ENCODE peak calls at places on chromosomes 2 and 18, in eight cellular contexts. One of them, this sample, is unnamed.

GRCh38 chr2:32591669-32592463 is 36.0 kb upstream of the TTC27 start:
- DNase-seq in upper lobe of right lung: no peak
- DNase-seq in GM06990: no peak
- DNase-seq in CD8-positive, alpha-beta T cell: no peak
- DNase-seq in pancreas: no peak
- DNase-seq in CD8-positive, alpha-beta memory T cell: no peak
- DNase-seq in CD4-positive, CD25-positive, alpha-beta regulatory T cell: peak; percentile 31
- DNase-seq in OCI-LY7: peak; percentile 40
- DNase-seq in this sample: no peak

GRCh38 chr2:14557111-14557510 is 75.4 kb upstream of the LRATD1 start:
- DNase-seq in upper lobe of right lung: no peak
- DNase-seq in GM06990: no peak
- DNase-seq in CD8-positive, alpha-beta T cell: no peak
- DNase-seq in pancreas: no peak
- DNase-seq in CD8-positive, alpha-beta memory T cell: no peak
- DNase-seq in CD4-positive, CD25-positive, alpha-beta regulatory T cell: no peak
- DNase-seq in OCI-LY7: no peak
- DNase-seq in this sample: no peak

GRCh38 chr2:144501118-144501517 is 18.8 kb downstream of the ZEB2 start:
- DNase-seq in upper lobe of right lung: no peak
- DNase-seq in GM06990: no peak
- DNase-seq in CD8-positive, alpha-beta T cell: no peak
- DNase-seq in pancreas: no peak
- DNase-seq in CD8-positive, alpha-beta memory T cell: no peak
- DNase-seq in CD4-positive, CD25-positive, alpha-beta regulatory T cell: no peak
- DNase-seq in OCI-LY7: no peak
- DNase-seq in this sample: no peak

GRCh38 chr2:46171441-46171953 is 125.7 kb upstream of the EPAS1 start:
- DNase-seq in upper lobe of right lung: no peak
- DNase-seq in GM06990: no peak
- DNase-seq in CD8-positive, alpha-beta T cell: no peak
- DNase-seq in pancreas: no peak
- DNase-seq in CD8-positive, alpha-beta memory T cell: no peak
- DNase-seq in CD4-positive, CD25-positive, alpha-beta regulatory T cell: no peak
- DNase-seq in OCI-LY7: no peak
- DNase-seq in this sample: no peak

GRCh38 chr18:36153203-36153602 is 23.5 kb downstream of the ELP2 start:
- DNase-seq in upper lobe of right lung: no peak
- DNase-seq in GM06990: no peak
- DNase-seq in CD8-positive, alpha-beta T cell: no peak
- DNase-seq in pancreas: no peak
- DNase-seq in CD8-positive, alpha-beta memory T cell: no peak
- DNase-seq in CD4-positive, CD25-positive, alpha-beta regulatory T cell: no peak
- DNase-seq in OCI-LY7: no peak
- DNase-seq in this sample: no peak

GRCh38 chr2:168962636-168963035 is 61.5 kb downstream of the G6PC2 start:
- DNase-seq in upper lobe of right lung: no peak
- DNase-seq in GM06990: no peak
- DNase-seq in CD8-positive, alpha-beta T cell: no peak
- DNase-seq in pancreas: no peak
- DNase-seq in CD8-positive, alpha-beta memory T cell: no peak
- DNase-seq in CD4-positive, CD25-positive, alpha-beta regulatory T cell: no peak
- DNase-seq in OCI-LY7: no peak
- DNase-seq in this sample: no peak

GRCh38 chr2:216626168-216626874 is 6.9 kb upstream of the IGFBP2 start:
- DNase-seq in upper lobe of right lung: no peak
- DNase-seq in GM06990: no peak
- DNase-seq in CD8-positive, alpha-beta T cell: no peak
- DNase-seq in pancreas: no peak
- DNase-seq in CD8-positive, alpha-beta memory T cell: no peak
- DNase-seq in CD4-positive, CD25-positive, alpha-beta regulatory T cell: no peak
- DNase-seq in OCI-LY7: no peak
- DNase-seq in this sample: no peak

GRCh38 chr2:117553448-117553847 is 261.0 kb upstream of the DDX18 start:
- DNase-seq in upper lobe of right lung: no peak
- DNase-seq in GM06990: no peak
- DNase-seq in CD8-positive, alpha-beta T cell: no peak
- DNase-seq in pancreas: no peak
- DNase-seq in CD8-positive, alpha-beta memory T cell: no peak
- DNase-seq in CD4-positive, CD25-positive, alpha-beta regulatory T cell: no peak
- DNase-seq in OCI-LY7: no peak
- DNase-seq in this sample: no peak

GRCh38 chr18:6629635-6630140 is 99.8 kb upstream of the ARHGAP28 start:
- DNase-seq in upper lobe of right lung: no peak
- DNase-seq in GM06990: no peak
- DNase-seq in CD8-positive, alpha-beta T cell: no peak
- DNase-seq in pancreas: no peak
- DNase-seq in CD8-positive, alpha-beta memory T cell: no peak
- DNase-seq in CD4-positive, CD25-positive, alpha-beta regulatory T cell: no peak
- DNase-seq in OCI-LY7: no peak
- DNase-seq in this sample: no peak

GRCh38 chr2:106552966-106553365 is 65.8 kb downstream of the CD8B2 start:
- DNase-seq in upper lobe of right lung: no peak
- DNase-seq in GM06990: no peak
- DNase-seq in CD8-positive, alpha-beta T cell: no peak
- DNase-seq in pancreas: no peak
- DNase-seq in CD8-positive, alpha-beta memory T cell: no peak
- DNase-seq in CD4-positive, CD25-positive, alpha-beta regulatory T cell: no peak
- DNase-seq in OCI-LY7: no peak
- DNase-seq in this sample: no peak

GRCh38 chr2:217622205-217622621 is 380.6 kb downstream of the TNS1 start:
- DNase-seq in upper lobe of right lung: no peak
- DNase-seq in GM06990: no peak
- DNase-seq in CD8-positive, alpha-beta T cell: no peak
- DNase-seq in pancreas: no peak
- DNase-seq in CD8-positive, alpha-beta memory T cell: no peak
- DNase-seq in CD4-positive, CD25-positive, alpha-beta regulatory T cell: no peak
- DNase-seq in OCI-LY7: no peak
- DNase-seq in this sample: no peak

GRCh38 chr2:66872056-66872821 is 437.3 kb downstream of the MEIS1 start:
- DNase-seq in upper lobe of right lung: no peak
- DNase-seq in GM06990: no peak
- DNase-seq in CD8-positive, alpha-beta T cell: no peak
- DNase-seq in pancreas: no peak
- DNase-seq in CD8-positive, alpha-beta memory T cell: no peak
- DNase-seq in CD4-positive, CD25-positive, alpha-beta regulatory T cell: no peak
- DNase-seq in OCI-LY7: no peak
- DNase-seq in this sample: no peak

GRCh38 chr18:76685402-76685801 is 137.0 kb upstream of the ZNF236 start:
- DNase-seq in upper lobe of right lung: no peak
- DNase-seq in GM06990: no peak
- DNase-seq in CD8-positive, alpha-beta T cell: no peak
- DNase-seq in pancreas: no peak
- DNase-seq in CD8-positive, alpha-beta memory T cell: no peak
- DNase-seq in CD4-positive, CD25-positive, alpha-beta regulatory T cell: no peak
- DNase-seq in OCI-LY7: no peak
- DNase-seq in this sample: no peak

GRCh38 chr2:233414777-233415570 is 60.7 kb downstream of the DGKD start:
- DNase-seq in upper lobe of right lung: no peak
- DNase-seq in GM06990: no peak
- DNase-seq in CD8-positive, alpha-beta T cell: peak; percentile 47
- DNase-seq in pancreas: no peak
- DNase-seq in CD8-positive, alpha-beta memory T cell: no peak
- DNase-seq in CD4-positive, CD25-positive, alpha-beta regulatory T cell: no peak
- DNase-seq in OCI-LY7: no peak
- DNase-seq in this sample: peak; percentile 66

GRCh38 chr2:238569415-238570195 is 142.9 kb downstream of the ASB1 start:
- DNase-seq in upper lobe of right lung: peak; percentile 93
- DNase-seq in GM06990: no peak
- DNase-seq in CD8-positive, alpha-beta T cell: no peak
- DNase-seq in pancreas: no peak
- DNase-seq in CD8-positive, alpha-beta memory T cell: no peak
- DNase-seq in CD4-positive, CD25-positive, alpha-beta regulatory T cell: no peak
- DNase-seq in OCI-LY7: no peak
- DNase-seq in this sample: peak; percentile 84

GRCh38 chr2:190215620-190216019 is 104.0 kb downstream of the HIBCH start:
- DNase-seq in upper lobe of right lung: no peak
- DNase-seq in GM06990: no peak
- DNase-seq in CD8-positive, alpha-beta T cell: no peak
- DNase-seq in pancreas: no peak
- DNase-seq in CD8-positive, alpha-beta memory T cell: no peak
- DNase-seq in CD4-positive, CD25-positive, alpha-beta regulatory T cell: no peak
- DNase-seq in OCI-LY7: peak; percentile 10
- DNase-seq in this sample: no peak

GRCh38 chr2:85744771-85745601 is 8.8 kb upstream of the ATOH8 start:
- DNase-seq in upper lobe of right lung: peak; percentile 43
- DNase-seq in GM06990: no peak
- DNase-seq in CD8-positive, alpha-beta T cell: no peak
- DNase-seq in pancreas: no peak
- DNase-seq in CD8-positive, alpha-beta memory T cell: no peak
- DNase-seq in CD4-positive, CD25-positive, alpha-beta regulatory T cell: no peak
- DNase-seq in OCI-LY7: no peak
- DNase-seq in this sample: no peak

GRCh38 chr2:85741811-85742507 is 11.8 kb upstream of the ATOH8 start:
- DNase-seq in upper lobe of right lung: peak; percentile 89
- DNase-seq in GM06990: no peak
- DNase-seq in CD8-positive, alpha-beta T cell: no peak
- DNase-seq in pancreas: peak; percentile 39
- DNase-seq in CD8-positive, alpha-beta memory T cell: no peak
- DNase-seq in CD4-positive, CD25-positive, alpha-beta regulatory T cell: no peak
- DNase-seq in OCI-LY7: no peak
- DNase-seq in this sample: peak; percentile 80

GRCh38 chr2:85744055-85744454 is 9.7 kb upstream of the ATOH8 start:
- DNase-seq in upper lobe of right lung: no peak
- DNase-seq in GM06990: no peak
- DNase-seq in CD8-positive, alpha-beta T cell: no peak
- DNase-seq in pancreas: no peak
- DNase-seq in CD8-positive, alpha-beta memory T cell: no peak
- DNase-seq in CD4-positive, CD25-positive, alpha-beta regulatory T cell: no peak
- DNase-seq in OCI-LY7: no peak
- DNase-seq in this sample: no peak

GRCh38 chr2:85745619-85746018 is 8.2 kb upstream of the ATOH8 start:
- DNase-seq in upper lobe of right lung: peak; percentile 40
- DNase-seq in GM06990: no peak
- DNase-seq in CD8-positive, alpha-beta T cell: no peak
- DNase-seq in pancreas: no peak
- DNase-seq in CD8-positive, alpha-beta memory T cell: no peak
- DNase-seq in CD4-positive, CD25-positive, alpha-beta regulatory T cell: no peak
- DNase-seq in OCI-LY7: no peak
- DNase-seq in this sample: no peak

DNA sequence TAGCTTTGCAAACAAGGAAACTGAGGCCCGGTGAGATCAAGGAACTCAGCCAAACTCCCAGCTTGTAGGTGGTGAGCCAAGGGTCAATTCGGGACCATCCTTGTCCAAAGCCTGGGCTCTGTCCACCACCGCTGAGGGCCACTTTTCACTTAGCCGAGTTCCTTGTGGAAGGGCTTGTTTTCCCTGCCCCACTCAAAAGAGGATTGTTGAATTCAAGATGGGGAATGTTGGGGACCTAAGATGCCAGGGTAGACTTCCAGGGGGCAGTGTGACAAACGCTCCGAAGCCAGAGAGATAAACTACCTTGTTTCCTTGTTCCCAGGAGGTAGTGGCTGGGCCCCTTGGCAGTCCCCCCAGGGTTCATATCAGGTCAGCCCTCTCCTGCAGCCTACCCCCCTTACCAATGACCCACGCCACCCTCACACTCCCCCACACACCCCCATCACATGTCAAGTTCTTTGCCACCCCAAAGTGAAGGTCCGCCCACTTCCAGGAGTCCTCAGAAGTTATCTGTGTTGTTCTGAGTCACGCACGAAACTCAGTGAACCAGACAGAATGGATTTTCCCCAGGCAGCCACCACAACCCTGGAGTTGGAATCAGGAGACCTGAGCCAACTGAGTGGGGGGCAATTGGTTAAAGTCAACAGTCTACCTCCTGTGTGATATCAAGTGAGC is 10.3 kb upstream of the ATOH8 start:
- DNase-seq in upper lobe of right lung: peak; percentile 56
- DNase-seq in GM06990: no peak
- DNase-seq in CD8-positive, alpha-beta T cell: no peak
- DNase-seq in pancreas: peak; percentile 44
- DNase-seq in CD8-positive, alpha-beta memory T cell: no peak
- DNase-seq in CD4-positive, CD25-positive, alpha-beta regulatory T cell: no peak
- DNase-seq in OCI-LY7: no peak
- DNase-seq in this sample: no peak
- H3K4me3 ChIP-seq in upper lobe of right lung: no peak overlapping the region
- H3K4me3 ChIP-seq in GM06990: no peak overlapping the region
- H3K4me3 ChIP-seq in CD8-positive, alpha-beta T cell: no peak overlapping the region
- H3K4me3 ChIP-seq in pancreas: no peak overlapping the region
- H3K4me3 ChIP-seq in CD8-positive, alpha-beta memory T cell: no peak overlapping the region
- H3K4me3 ChIP-seq in CD4-positive, CD25-positive, alpha-beta regulatory T cell: no peak overlapping the region
- H3K4me3 ChIP-seq in OCI-LY7: no peak overlapping the region
- H3K4me3 ChIP-seq in this sample: no peak overlapping the region

DNA sequence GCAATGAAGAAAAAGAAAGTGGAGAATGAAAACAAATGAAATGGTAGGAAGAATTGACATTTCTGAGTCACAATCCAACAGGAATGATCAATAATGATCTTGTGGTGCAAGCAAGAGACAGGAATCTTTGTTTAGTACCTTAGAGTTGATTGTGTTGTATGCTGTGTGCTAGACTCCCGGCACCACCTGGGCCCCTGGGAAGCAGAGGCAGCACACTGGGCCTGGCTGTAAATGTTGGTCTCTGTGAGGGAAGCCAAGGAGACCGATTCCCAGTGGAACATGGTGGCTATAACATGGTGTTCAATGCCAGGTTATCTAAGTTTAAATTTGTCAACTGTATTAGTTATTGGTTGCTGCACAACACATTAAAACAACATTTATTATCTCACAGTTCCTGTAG is 9.8 kb upstream of the CWC22 start:
- DNase-seq in upper lobe of right lung: no peak
- DNase-seq in GM06990: no peak
- DNase-seq in CD8-positive, alpha-beta T cell: no peak
- DNase-seq in pancreas: no peak
- DNase-seq in CD8-positive, alpha-beta memory T cell: no peak
- DNase-seq in CD4-positive, CD25-positive, alpha-beta regulatory T cell: no peak
- DNase-seq in OCI-LY7: no peak
- DNase-seq in this sample: no peak
- H3K4me3 ChIP-seq in upper lobe of right lung: no peak overlapping the region
- H3K4me3 ChIP-seq in GM06990: no peak overlapping the region
- H3K4me3 ChIP-seq in CD8-positive, alpha-beta T cell: no peak overlapping the region
- H3K4me3 ChIP-seq in pancreas: no peak overlapping the region
- H3K4me3 ChIP-seq in CD8-positive, alpha-beta memory T cell: no peak overlapping the region
- H3K4me3 ChIP-seq in CD4-positive, CD25-positive, alpha-beta regulatory T cell: no peak overlapping the region
- H3K4me3 ChIP-seq in OCI-LY7: no peak overlapping the region
- H3K4me3 ChIP-seq in this sample: no peak overlapping the region

GRCh38 chr2:101305044-101305443 is 3.5 kb downstream of the RNF149 start:
- DNase-seq in upper lobe of right lung: no peak
- DNase-seq in GM06990: no peak
- DNase-seq in CD8-positive, alpha-beta T cell: no peak
- DNase-seq in pancreas: no peak
- DNase-seq in CD8-positive, alpha-beta memory T cell: no peak
- DNase-seq in CD4-positive, CD25-positive, alpha-beta regulatory T cell: no peak
- DNase-seq in OCI-LY7: no peak
- DNase-seq in this sample: no peak
- H3K4me3 ChIP-seq in upper lobe of right lung: peak overlapping the region; percentile 95
- H3K4me3 ChIP-seq in GM06990: no peak overlapping the region
- H3K4me3 ChIP-seq in CD8-positive, alpha-beta T cell: no peak overlapping the region
- H3K4me3 ChIP-seq in pancreas: no peak overlapping the region
- H3K4me3 ChIP-seq in CD8-positive, alpha-beta memory T cell: peak overlapping the region; percentile 85
- H3K4me3 ChIP-seq in CD4-positive, CD25-positive, alpha-beta regulatory T cell: peak overlapping the region; percentile 92
- H3K4me3 ChIP-seq in OCI-LY7: no peak overlapping the region
- H3K4me3 ChIP-seq in this sample: no peak overlapping the region

DNA sequence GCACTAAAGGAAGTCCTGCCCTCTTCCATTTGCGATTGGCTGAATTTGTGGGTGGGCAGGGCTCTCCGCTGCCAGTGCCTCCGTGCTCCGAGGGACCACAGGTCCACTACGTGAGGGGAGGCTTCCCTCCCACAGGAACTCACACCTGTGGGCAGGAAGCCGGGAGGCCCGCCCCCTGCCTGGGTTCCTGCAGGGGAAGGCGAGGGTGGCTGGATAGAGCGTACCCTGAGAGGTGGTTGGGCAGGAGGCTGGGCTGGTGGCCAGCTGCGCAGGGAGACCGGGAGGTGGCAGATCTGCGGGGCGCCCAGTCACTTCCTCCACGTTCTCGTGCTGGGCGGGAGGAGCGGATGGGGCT is 47.0 kb upstream of the PTH2R start:
- DNase-seq in upper lobe of right lung: peak; percentile 61
- DNase-seq in GM06990: peak; percentile 12
- DNase-seq in CD8-positive, alpha-beta T cell: no peak
- DNase-seq in pancreas: no peak
- DNase-seq in CD8-positive, alpha-beta memory T cell: peak; percentile 39
- DNase-seq in CD4-positive, CD25-positive, alpha-beta regulatory T cell: no peak
- DNase-seq in OCI-LY7: no peak
- DNase-seq in this sample: peak; percentile 86
- H3K4me3 ChIP-seq in upper lobe of right lung: no peak overlapping the region
- H3K4me3 ChIP-seq in GM06990: no peak overlapping the region
- H3K4me3 ChIP-seq in CD8-positive, alpha-beta T cell: no peak overlapping the region
- H3K4me3 ChIP-seq in pancreas: no peak overlapping the region
- H3K4me3 ChIP-seq in CD8-positive, alpha-beta memory T cell: no peak overlapping the region
- H3K4me3 ChIP-seq in CD4-positive, CD25-positive, alpha-beta regulatory T cell: no peak overlapping the region
- H3K4me3 ChIP-seq in OCI-LY7: no peak overlapping the region
- H3K4me3 ChIP-seq in this sample: peak overlapping the region; percentile 29

This sample was measured in left lung.